ENCODE peak calls at places on chromosomes 12 and 14, in five cellular contexts. Y is colonic mucosa; W is tibial artery; I is CD8-positive, alpha-beta T cell; K is stomach. P is an unnamed sample.

GRCh38 chr14:99921431-99921830 is 128.2 kb downstream of the EML1 start:
- DNase-seq in Y (no peak), W (no peak), I (no peak), K (no peak), P (no peak)

GRCh38 chr12:91094957-91095356 is 16.3 kb downstream of the LUM start:
- DNase-seq in I (no peak), Y (no peak), W (no peak), K (no peak), P (no peak)

GRCh38 chr12:68971404-68971803 is 38.4 kb upstream of the CPM start:
- DNase-seq in W (no peak), K (no peak), Y (no peak), I (no peak), P (no peak)

GRCh38 chr12:32418221-32418620 is 18.9 kb downstream of the FGD4 start:
- DNase-seq in Y (no peak), K (no peak), W (no peak), I (no peak), P (no peak)

GRCh38 chr12:6334940-6335450 is 6.9 kb downstream of the TNFRSF1A start:
- DNase-seq in Y (peak; percentile 66), W (no peak), K (peak; percentile 43), I (no peak), P (no peak)

GRCh38 chr12:76026643-76027063 is 4.9 kb downstream of the PHLDA1 start:
- DNase-seq in W (no peak), K (no peak), Y (no peak), I (no peak), P (no peak)

GRCh38 chr12:148676-149416 is 65.1 kb downstream of the SLC6A12 start:
- DNase-seq in Y (no peak), K (no peak), I (no peak), W (no peak), P (no peak)

GRCh38 chr14:56487090-56487667 is 92.4 kb upstream of the TMEM260 start:
- DNase-seq in W (no peak), Y (no peak), K (no peak), I (no peak), P (no peak)

GRCh38 chr12:257521-258321 is 4.9 kb downstream of the SLC6A13 start:
- DNase-seq in I (no peak), Y (no peak), W (no peak), K (no peak), P (no peak)

GRCh38 chr12:17276196-17276595 is 670.2 kb upstream of the LMO3 start:
- DNase-seq in W (no peak), K (no peak), Y (no peak), I (no peak), P (no peak)

GRCh38 chr12:17283563-17283962 is 677.6 kb upstream of the LMO3 start:
- DNase-seq in W (no peak), I (no peak), K (no peak), Y (no peak), P (no peak)

GRCh38 chr12:17284873-17285272 is 678.9 kb upstream of the LMO3 start:
- DNase-seq in W (no peak), K (no peak), Y (no peak), I (no peak), P (no peak)

DNA sequence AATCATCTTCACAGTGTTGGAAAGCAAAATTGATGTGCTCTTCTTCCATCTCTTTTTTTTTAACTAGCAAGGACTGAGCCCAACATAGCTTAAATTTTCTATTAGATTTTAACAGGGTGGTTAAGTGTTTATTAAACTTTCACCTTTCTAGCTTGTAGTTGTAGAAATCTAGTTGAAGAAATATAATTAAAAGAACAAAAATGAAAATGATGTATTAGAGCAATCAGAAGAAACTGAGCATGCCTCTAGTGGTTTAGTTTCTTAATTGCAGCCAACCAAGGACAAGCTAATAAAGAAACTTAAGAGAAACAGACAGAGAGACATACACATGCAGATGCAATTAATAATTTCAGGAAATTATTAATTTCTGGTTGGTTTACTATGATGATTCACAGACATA is 673.0 kb upstream of the LMO3 start:
- DNase-seq in K (no peak), W (no peak), Y (no peak), I (no peak), P (no peak)
- TF ChIP-seq CTCF in K (no peak), W (no peak), Y (no peak), I (no peak), P (no peak)

DNA sequence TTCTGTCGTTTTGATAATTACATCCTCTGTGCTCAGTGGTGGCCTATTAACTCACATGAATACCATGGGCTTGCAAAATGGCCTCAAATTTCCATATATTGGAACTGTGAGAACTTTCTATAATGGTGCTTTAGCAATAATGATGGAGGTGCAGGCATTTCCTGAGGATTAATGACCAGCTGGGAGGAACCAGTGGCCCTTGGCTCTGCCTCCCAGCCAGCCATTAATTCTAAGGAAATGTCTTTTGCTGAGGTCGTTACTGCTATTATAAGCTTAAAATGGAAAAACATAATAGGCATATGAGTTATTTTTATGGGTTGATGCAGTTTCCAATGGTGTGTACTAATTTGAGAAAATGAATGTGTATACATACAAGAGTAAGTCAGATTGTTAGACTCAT is 33.6 kb downstream of the HMGA2 start:
- DNase-seq in Y (no peak), W (no peak), I (no peak), K (no peak), P (no peak)
- H3K4me3 ChIP-seq in Y (no peak overlapping the region), W (no peak overlapping the region), I (no peak overlapping the region), K (no peak overlapping the region), P (no peak overlapping the region)

DNA sequence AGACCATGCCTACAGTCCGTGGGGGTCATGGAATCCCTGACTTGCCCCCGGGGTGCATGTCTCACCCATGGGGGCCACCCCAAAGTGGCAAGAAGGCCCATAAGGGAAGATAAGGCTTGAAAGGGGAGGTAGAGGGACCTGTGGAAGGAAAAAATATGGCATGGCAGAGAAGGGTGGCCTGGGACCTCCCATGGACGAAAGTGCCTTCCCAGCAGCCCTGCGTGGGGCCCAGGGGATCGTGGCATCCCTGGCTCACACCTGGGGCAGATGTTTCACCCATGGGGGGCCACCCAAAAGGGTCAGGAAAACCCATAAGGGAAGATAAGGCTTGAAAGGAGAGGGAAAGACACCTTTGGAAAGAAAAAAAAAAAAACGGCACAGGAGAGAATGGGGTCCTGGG is 264.6 kb downstream of the ALG10 start:
- DNase-seq in K (no peak), W (no peak), Y (no peak), I (no peak), P (no peak)
- H3K9me3 ChIP-seq in K (peaks cover 97% of the 10 kb centered on the region), W (peaks cover 37% of the 10 kb centered on the region), Y (no peaks in the 10 kb centered on the region), I (peaks cover 5% of the 10 kb centered on the region), P (no peaks in the 10 kb centered on the region)

DNA sequence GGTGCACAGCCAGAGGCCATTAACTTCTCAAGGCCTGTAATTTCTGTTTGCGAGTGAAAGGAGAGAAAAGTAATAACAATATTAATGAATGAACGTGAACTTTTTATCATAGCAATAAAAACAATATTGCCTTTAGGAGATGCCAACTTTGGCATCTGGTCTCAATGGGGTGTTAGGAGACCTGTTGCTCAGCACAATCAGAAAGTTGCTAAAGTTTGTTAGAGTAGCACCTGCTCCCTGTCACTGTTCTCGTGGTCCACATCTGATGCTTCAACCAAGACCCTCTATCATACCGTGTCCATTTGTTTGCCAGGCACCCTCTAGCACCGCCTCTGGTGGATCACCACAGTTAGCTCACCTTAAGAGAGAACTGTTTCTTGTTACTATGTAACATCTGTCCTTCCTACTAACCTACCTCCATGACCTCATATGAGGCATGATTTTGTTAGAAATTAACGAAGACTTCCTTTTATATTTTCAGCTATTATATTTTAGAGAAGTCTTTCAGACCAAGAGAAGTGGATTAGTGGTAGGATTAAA is 12.5 kb upstream of the CLEC4E start:
- DNase-seq in I (no peak), W (no peak), K (no peak), Y (no peak), P (no peak)
- TF ChIP-seq CTCF in I (no peak), W (no peak), K (no peak), Y (no peak), P (no peak)

GRCh38 chr14:90963343-90963742 is 97.1 kb downstream of the RPS6KA5 start:
- DNase-seq in K (no peak), I (no peak), W (no peak), Y (no peak), P (no peak)

GRCh38 chr14:90956273-90956672 is 104.2 kb downstream of the RPS6KA5 start:
- DNase-seq in Y (no peak), I (no peak), W (no peak), K (no peak), P (no peak)

GRCh38 chr14:90960818-90961217 is 99.6 kb downstream of the RPS6KA5 start:
- DNase-seq in K (no peak), Y (no peak), W (no peak), I (no peak), P (no peak)

GRCh38 chr14:90962505-90962904 is 97.9 kb downstream of the RPS6KA5 start:
- DNase-seq in W (no peak), K (no peak), I (no peak), Y (no peak), P (no peak)

GRCh38 chr14:90959344-90959743 is 101.1 kb downstream of the RPS6KA5 start:
- DNase-seq in W (no peak), I (no peak), Y (no peak), K (no peak), P (no peak)
- H3K4me3 ChIP-seq in W (no peak overlapping the region), I (no peak overlapping the region), Y (no peak overlapping the region), K (no peak overlapping the region), P (no peak overlapping the region)

DNA sequence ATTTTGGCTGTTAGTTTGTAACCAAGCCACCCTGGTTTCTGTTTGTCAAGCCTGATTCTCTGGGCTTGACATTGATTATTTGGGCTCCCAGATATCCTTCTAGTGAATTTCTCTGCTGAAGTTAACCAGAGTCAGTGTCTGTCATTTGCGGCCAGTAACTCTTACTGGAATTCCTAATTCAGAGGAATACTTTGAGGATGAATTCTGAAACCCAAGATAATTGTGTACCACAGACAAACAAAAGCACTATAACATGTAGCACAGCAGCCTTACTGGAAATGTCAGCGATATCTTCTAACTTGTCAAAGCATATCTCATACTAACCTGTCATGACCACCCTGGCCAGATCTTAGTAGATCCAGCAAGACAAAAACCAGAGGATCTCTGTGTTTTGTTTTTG is 84.4 kb upstream of the HIF1A start:
- DNase-seq in W (no peak), I (no peak), K (no peak), Y (no peak), P (no peak)
- H3K9me3 ChIP-seq in W (no peaks in the 10 kb centered on the region), I (no peaks in the 10 kb centered on the region), K (no peaks in the 10 kb centered on the region), Y (no peaks in the 10 kb centered on the region), P (no peaks in the 10 kb centered on the region)

GRCh38 chr12:1398673-1399072 is 195.7 kb downstream of the FBXL14 start:
- DNase-seq in I (no peak), W (no peak), Y (no peak), K (no peak), P (no peak)
- TF ChIP-seq CTCF in I (no peak), W (no peak), Y (no peak), K (no peak), P (no peak)